ENCODE peak calls at places on chromosomes 12 and 14, in four cellular contexts. S is fibroblast of pulmonary artery, M is kidney, F is suprapubic skin. J is an unnamed sample.

GRCh38 chr12:60935981-60936761 is 1324.0 kb upstream of the USP15 start:
- DNase-seq in F (no peak), M (no peak), S (no peak), J (no peak)

GRCh38 chr14:25042362-25043299 is 7.3 kb downstream of the STXBP6 start:
- DNase-seq in S (peak; percentile 72), M (no peak), F (no peak), J (peak; percentile 75)

GRCh38 chr14:70808023-70808401 is 1.3 kb downstream of the MAP3K9 start:
- DNase-seq in F (no peak), S (no peak), M (no peak), J (no peak)

GRCh38 chr12:20097561-20097960 is 270.8 kb upstream of the PDE3A start:
- DNase-seq in F (no peak), M (no peak), S (peak; percentile 79), J (peak; percentile 74)

GRCh38 chr12:12705833-12706520 is 10.0 kb upstream of the GPR19 start:
- DNase-seq in S (no peak), F (no peak), M (peak; percentile 76), J (no peak)

GRCh38 chr12:130714591-130715149 is 1.4 kb downstream of the RIMBP2 start:
- DNase-seq in F (no peak), S (no peak), M (no peak), J (no peak)

GRCh38 chr12:128133321-128134050 is 133.5 kb upstream of the TMEM132C start:
- DNase-seq in S (no peak), M (no peak), F (no peak), J (no peak)

GRCh38 chr14:28756896-28757570 is 9.6 kb upstream of the FOXG1 start:
- DNase-seq in F (no peak), S (peak; percentile 72), M (no peak), J (peak; percentile 74)

GRCh38 chr12:30823764-30824163 is 69.0 kb upstream of the CAPRIN2 start:
- DNase-seq in S (no peak), F (no peak), M (no peak), J (no peak)

GRCh38 chr12:18323159-18323558 is 61.8 kb downstream of the PIK3C2G start:
- DNase-seq in F (no peak), S (peak; percentile 16), M (no peak), J (peak; percentile 54)

GRCh38 chr12:5518584-5519365 is 86.9 kb downstream of the NTF3 start:
- DNase-seq in S (no peak), F (no peak), M (no peak), J (no peak)

GRCh38 chr14:102362084-102362483 is 606 bp downstream of the CINP start:
- DNase-seq in F (no peak), S (peak; percentile 16), M (no peak), J (peak; percentile 64)

GRCh38 chr12:115963030-115963480 is 314.4 kb downstream of the MED13L start:
- DNase-seq in S (peak; percentile 41), M (no peak), F (no peak), J (peak; percentile 28)

GRCh38 chr12:3271639-3272038 is 194.5 kb downstream of the TSPAN9 start:
- DNase-seq in S (no peak), M (no peak), F (no peak), J (no peak)

GRCh38 chr12:94418517-94418916 is 41.1 kb downstream of the CEP83 start:
- DNase-seq in S (peak; percentile 27), M (no peak), F (no peak), J (no peak)

GRCh38 chr12:82694970-82695369 is 8.3 kb downstream of the TMTC2 start:
- DNase-seq in S (peak; percentile 46), F (no peak), M (no peak), J (peak; percentile 28)

GRCh38 chr14:99393059-99393655 is 87.5 kb downstream of the SETD3 start:
- DNase-seq in F (no peak), S (peak; percentile 51), M (no peak), J (peak; percentile 47)

GRCh38 chr14:90274808-90275454 is 18.6 kb downstream of the PSMC1 start:
- DNase-seq in M (no peak), F (no peak), S (peak; percentile 82), J (peak; percentile 75)

GRCh38 chr12:76029982-76030377 is 1.6 kb downstream of the PHLDA1 start:
- DNase-seq in F (no peak), M (no peak), S (peak; percentile 74), J (peak; percentile 72)

GRCh38 chr14:38749936-38750335 is 353.1 kb downstream of the SEC23A start:
- DNase-seq in S (no peak), F (no peak), M (no peak), J (no peak)

GRCh38 chr12:107847830-107848229 is 73.3 kb downstream of the ASCL4 start:
- DNase-seq in F (no peak), S (no peak), M (no peak), J (no peak)

GRCh38 chr14:103207038-103207403 is 83.8 kb downstream of the TNFAIP2 start:
- DNase-seq in S (peak; percentile 14), F (peak; percentile 92), M (peak; percentile 98), J (peak; percentile 34)

GRCh38 chr12:86712425-86712843 is 456.2 kb upstream of the MGAT4C start:
- DNase-seq in M (no peak), S (peak; percentile 99), F (no peak), J (peak; percentile 100)

GRCh38 chr14:94574336-94574735 is 6.9 kb upstream of the SERPINA5 start:
- DNase-seq in M (no peak), F (no peak), S (no peak), J (no peak)

GRCh38 chr12:45553204-45553603 is 176.3 kb upstream of the ARID2 start:
- DNase-seq in F (no peak), S (no peak), M (no peak), J (no peak)

GRCh38 chr12:105409286-105409685 is 78.8 kb downstream of the C12orf75 start:
- DNase-seq in S (no peak), F (no peak), M (no peak), J (no peak)

GRCh38 chr12:96457191-96457930 is 32.0 kb upstream of the CFAP54 start:
- DNase-seq in M (no peak), F (no peak), S (peak; percentile 14), J (peak; percentile 28)

GRCh38 chr12:89833337-89834252 is 125.0 kb upstream of the ATP2B1 start:
- DNase-seq in S (no peak), F (no peak), M (no peak), J (no peak)

GRCh38 chr12:71010143-71010479 is 89.6 kb upstream of the PTPRR start:
- DNase-seq in S (no peak), F (no peak), M (no peak), J (no peak)

GRCh38 chr12:124620606-124621295 is 53.3 kb upstream of the NCOR2 start:
- DNase-seq in M (no peak), F (no peak), S (peak; percentile 56), J (peak; percentile 60)

GRCh38 chr12:7646178-7646475 is 19.6 kb downstream of the APOBEC1 start:
- DNase-seq in S (no peak), M (no peak), F (no peak), J (no peak)

GRCh38 chr12:5022465-5023061 is 21.1 kb upstream of the KCNA5 start:
- DNase-seq in M (no peak), S (peak; percentile 53), F (no peak), J (peak; percentile 56)

GRCh38 chr12:111792155-111792876 is 25.6 kb downstream of the ALDH2 start:
- DNase-seq in M (peak; percentile 79), S (no peak), F (no peak), J (peak; percentile 46)

GRCh38 chr14:77128414-77128891 is 13.1 kb downstream of the ZDHHC22 start:
- DNase-seq in F (no peak), M (no peak), S (peak; percentile 8), J (no peak)

GRCh38 chr12:129076466-129077325 is 223.4 kb downstream of the GLT1D1 start:
- DNase-seq in S (no peak), F (no peak), M (no peak), J (no peak)

GRCh38 chr14:30088620-30089019 is 161.0 kb upstream of the PRKD1 start:
- DNase-seq in M (no peak), S (no peak), F (no peak), J (no peak)

GRCh38 chr14:30620178-30620577 is 1.9 kb upstream of the SCFD1 start:
- DNase-seq in S (peak; percentile 59), M (no peak), F (no peak), J (peak; percentile 43)

GRCh38 chr12:132506730-132507538 is 17.0 kb downstream of the FBRSL1 start:
- DNase-seq in S (peak; percentile 87), M (peak; percentile 94), F (peak; percentile 80), J (peak; percentile 89)
- H3K4me3 ChIP-seq in S (peak overlapping the region; percentile 37), M (peak overlapping the region; percentile 0), F (peak overlapping the region; percentile 22), J (peak overlapping the region; percentile 19)

DNA sequence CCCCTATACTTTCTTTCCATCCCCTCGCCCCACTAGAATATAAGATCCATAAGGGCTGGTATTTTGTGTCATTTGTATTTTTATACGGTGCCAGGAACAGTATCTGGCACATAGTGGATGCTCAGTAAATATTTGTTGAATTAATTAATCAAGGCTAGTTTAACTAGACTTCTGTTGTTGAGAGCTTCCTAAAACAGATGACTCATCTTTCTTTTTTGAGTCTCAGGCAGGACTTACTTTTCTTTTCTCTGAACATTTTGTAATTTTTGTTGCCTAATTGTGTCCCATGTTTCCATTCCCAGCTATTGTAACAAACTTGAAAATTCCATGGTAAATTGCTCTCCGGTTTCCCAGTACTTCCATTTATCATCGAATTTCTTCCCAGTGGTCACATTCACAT is 16.7 kb downstream of the STK38L start:
- DNase-seq in F (no peak), S (peak; percentile 79), M (no peak), J (peak; percentile 69)
- H3K4me3 ChIP-seq in F (no peak overlapping the region), S (no peak overlapping the region), M (no peak overlapping the region), J (no peak overlapping the region)

GRCh38 chr14:36655054-36655381 is 6.6 kb upstream of the PAX9 start:
- DNase-seq in S (no peak), M (no peak), F (no peak), J (no peak)

GRCh38 chr14:36654185-36655053 is 7.2 kb upstream of the PAX9 start:
- DNase-seq in S (no peak), F (no peak), M (no peak), J (no peak)

GRCh38 chr14:36656769-36657408 is 4.8 kb upstream of the PAX9 start:
- DNase-seq in S (no peak), F (peak; percentile 57), M (no peak), J (no peak)

GRCh38 chr14:36655963-36656768 is 5.5 kb upstream of the PAX9 start:
- DNase-seq in F (no peak), S (no peak), M (peak; percentile 68), J (no peak)

GRCh38 chr14:36655571-36655962 is 6.1 kb upstream of the PAX9 start:
- DNase-seq in S (no peak), M (no peak), F (no peak), J (no peak)
- H3K4me3 ChIP-seq in S (no peak overlapping the region), M (no peak overlapping the region), F (peak overlapping the region; percentile 32), J (no peak overlapping the region)

DNA sequence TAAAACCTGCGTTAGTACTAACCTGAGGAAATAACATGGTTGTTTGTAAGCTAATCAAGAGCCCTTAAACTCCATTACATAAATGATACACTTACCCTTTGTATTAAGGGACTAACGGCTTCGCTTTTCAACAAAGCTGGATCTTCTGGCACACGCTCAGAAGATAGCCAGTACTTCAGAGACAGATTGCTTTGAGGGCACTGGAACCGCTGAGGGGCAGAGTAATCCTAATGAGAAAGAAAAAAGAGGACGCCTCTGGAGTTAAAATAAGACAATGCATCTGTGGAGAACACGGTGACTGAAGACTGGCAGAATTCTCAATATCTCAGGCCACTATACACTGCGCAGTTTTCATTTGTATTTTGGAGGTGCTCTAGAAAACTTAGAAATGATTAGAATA is 1.5 kb upstream of the KTN1 start:
- DNase-seq in F (no peak), S (no peak), M (no peak), J (no peak)
- H3K4me3 ChIP-seq in F (peak overlapping the region; percentile 99), S (peak overlapping the region; percentile 76), M (peak overlapping the region; percentile 82), J (no peak overlapping the region)

GRCh38 chr14:23578560-23579310 is at the start of gene JPH4:
- DNase-seq in S (no peak), F (peak; percentile 50), M (no peak), J (no peak)
- H3K4me3 ChIP-seq in S (no peak within 1 kb of the TSS), F (peak within 1 kb of the TSS; percentile 40), M (no peak within 1 kb of the TSS), J (no peak within 1 kb of the TSS)

GRCh38 chr12:9870311-9870866 is 1.2 kb upstream of the CLEC2B start:
- DNase-seq in S (peak; percentile 20), M (no peak), F (no peak), J (peak; percentile 39)
- H3K4me3 ChIP-seq in S (peak overlapping the region; percentile 54), M (peak overlapping the region; percentile 38), F (peak overlapping the region; percentile 48), J (peak overlapping the region; percentile 50)